ENCODE peak calls at places on chromosomes 16 and 17, in five cellular contexts. D is NCI-H1417; U is effector memory CD4-positive, alpha-beta T cell; Z is activated naive CD8-positive, alpha-beta T cell treated with anti-CD3 and anti-CD28 coated beads for 36 hours; C is astrocyte of the spinal cord. X is an unnamed sample.

GRCh38 chr16:53085539-53086450 is 31.0 kb downstream of the CHD9 start:
- DNase-seq in D (peak; percentile 55), U (no peak), Z (no peak), C (peak; percentile 36), X (peak; percentile 80)

GRCh38 chr16:81036751-81037350 is 1.2 kb downstream of the ATMIN start:
- DNase-seq in D (no peak), U (no peak), Z (no peak), C (no peak), X (no peak)

GRCh38 chr16:71172808-71173207 is 57.7 kb downstream of the HYDIN start:
- DNase-seq in D (no peak), U (no peak), Z (no peak), C (no peak), X (no peak)

GRCh38 chr16:84557059-84557458 is 52.6 kb upstream of the MEAK7 start:
- DNase-seq in D (no peak), U (no peak), Z (no peak), C (no peak), X (no peak)

GRCh38 chr17:19242323-19242722 is 5.2 kb downstream of the EPN2 start:
- DNase-seq in D (no peak), U (no peak), Z (no peak), C (no peak), X (no peak)

GRCh38 chr17:50853015-50853615 is 13.0 kb downstream of the TOB1 start:
- DNase-seq in D (no peak), U (no peak), Z (no peak), C (no peak), X (peak; percentile 84)

GRCh38 chr16:48963901-48964615 is 317.6 kb downstream of the CBLN1 start:
- DNase-seq in D (no peak), U (no peak), Z (no peak), C (peak; percentile 86), X (no peak)

GRCh38 chr16:15897834-15898254 is 9.4 kb upstream of the CEP20 start:
- DNase-seq in D (no peak), U (no peak), Z (peak; percentile 32), C (peak; percentile 53), X (no peak)

GRCh38 chr17:3879181-3879580 is 13.7 kb downstream of the CAMKK1 start:
- DNase-seq in D (peak; percentile 47), U (no peak), Z (no peak), C (peak; percentile 76), X (peak; percentile 53)

GRCh38 chr16:54027126-54027922 is 259.3 kb downstream of the IRX3 start:
- DNase-seq in D (no peak), U (no peak), Z (no peak), C (peak; percentile 59), X (no peak)

GRCh38 chr17:60049936-60050335 is 28.8 kb downstream of the HEATR6 start:
- DNase-seq in D (no peak), U (no peak), Z (no peak), C (no peak), X (no peak)

GRCh38 chr17:1714980-1715802 is 5.0 kb upstream of the TLCD2 start:
- DNase-seq in D (no peak), U (peak; percentile 41), Z (peak; percentile 66), C (peak; percentile 91), X (peak; percentile 96)